ENCODE peak calls at places on chromosomes 13 and 19, in six cellular contexts. H is H1, I is HepG2, F is K562, O is GM12891, R is GM12878. C is an unnamed sample.

GRCh38 chr19:28482221-28482620 is 730.7 kb downstream of the UQCRFS1 start:
- DNase-seq in H (peak), I (no peak), F (no peak), O (no peak), R (no peak), C (no peak)

GRCh38 chr19:35879068-35879467 is 10.7 kb downstream of the APLP1 start:
- DNase-seq in H (no peak), I (no peak), F (no peak), O (no peak), R (no peak), C (no peak)

GRCh38 chr13:108120332-108120731 is 95.0 kb downstream of the LIG4 start:
- DNase-seq in H (no peak), I (no peak), F (no peak), O (no peak), R (no peak), C (no peak)

GRCh38 chr13:101465877-101466276 is 13.4 kb downstream of the ITGBL1 start:
- DNase-seq in H (no peak), I (no peak), F (no peak), O (no peak), R (no peak), C (no peak)

GRCh38 chr19:39293394-39293793 is 2.8 kb upstream of the IFNL1 start:
- DNase-seq in H (no peak), I (no peak), F (no peak), O (no peak), R (no peak), C (no peak)

GRCh38 chr13:59691501-59692066 is 472.1 kb downstream of the DIAPH3 start:
- DNase-seq in H (no peak), I (peak), F (no peak), O (no peak), R (no peak), C (no peak)

GRCh38 chr13:92833071-92833470 is 393.5 kb upstream of the GPC6 start:
- DNase-seq in H (no peak), I (no peak), F (no peak), O (no peak), R (no peak), C (no peak)

GRCh38 chr13:36997716-36998427 is 1.3 kb downstream of the ALG5 start:
- DNase-seq in H (no peak), I (no peak), F (no peak), O (no peak), R (no peak), C (no peak)

GRCh38 chr19:12985049-12985776 is 10.1 kb upstream of the NFIX start:
- DNase-seq in H (no peak), I (peak), F (peak), O (no peak), R (no peak), C (no peak)

GRCh38 chr19:35609881-35610353 is 2.6 kb upstream of the HAUS5 start:
- DNase-seq in H (no peak), I (no peak), F (no peak), O (no peak), R (peak), C (no peak)

GRCh38 chr19:8113017-8113416 is 36.4 kb downstream of the FBN3 start:
- DNase-seq in H (no peak), I (no peak), F (no peak), O (no peak), R (no peak), C (no peak)

GRCh38 chr19:4678881-4679379 is 8.8 kb upstream of the MYDGF start:
- DNase-seq in H (peak), I (no peak), F (peak), O (no peak), R (no peak), C (no peak)

GRCh38 chr13:24215732-24216131 is 55.2 kb downstream of the SPATA13 start:
- DNase-seq in H (no peak), I (no peak), F (no peak), O (no peak), R (no peak), C (no peak)

GRCh38 chr19:38684078-38684861 is 36.8 kb downstream of the ACTN4 start:
- DNase-seq in H (no peak), I (no peak), F (peak), O (no peak), R (no peak), C (peak)

GRCh38 chr19:18559685-18560084 is 2.0 kb downstream of the KXD1 start:
- DNase-seq in H (no peak), I (no peak), F (no peak), O (no peak), R (no peak), C (no peak)

DNA sequence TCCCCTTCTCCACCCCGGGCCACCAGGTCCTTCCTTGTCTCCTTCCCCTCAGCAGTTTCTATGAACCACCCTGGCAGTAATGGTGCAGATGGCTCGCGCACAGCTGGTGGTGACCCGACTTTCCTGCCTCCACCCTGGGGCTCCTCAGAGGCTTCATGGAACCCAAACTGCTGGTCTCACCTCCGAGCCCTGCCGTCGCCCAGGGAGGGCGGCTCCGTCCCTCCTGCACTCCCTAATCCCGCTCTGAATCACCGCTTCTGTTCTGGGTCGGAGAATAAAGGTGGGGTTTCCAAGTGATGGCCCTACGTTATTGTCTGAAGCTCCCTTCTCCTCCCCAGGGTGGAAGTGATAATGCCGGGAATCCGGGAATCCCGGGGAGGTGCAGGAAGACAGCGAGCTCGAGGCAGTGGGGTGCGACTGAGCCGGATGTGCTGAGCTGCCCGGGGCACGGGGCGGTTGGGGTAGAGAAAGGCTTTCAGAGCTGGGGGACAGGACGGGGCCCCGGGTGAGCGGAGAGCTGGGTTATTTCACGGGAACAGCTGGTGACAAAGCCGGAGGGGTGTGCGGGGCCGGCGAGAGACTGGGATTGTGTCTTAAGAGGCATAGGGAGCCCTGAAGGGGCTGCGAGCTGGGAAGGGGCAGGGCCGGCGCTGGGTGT is 711 bp downstream of the FUT2 start:
- DNase-seq in H (no peak), I (no peak), F (no peak), O (no peak), R (no peak), C (no peak)
- TF ChIP-seq POLR2A in H (no peak), I (no peak), F (no peak), O (no peak), R (no peak), C (no peak)

DNA sequence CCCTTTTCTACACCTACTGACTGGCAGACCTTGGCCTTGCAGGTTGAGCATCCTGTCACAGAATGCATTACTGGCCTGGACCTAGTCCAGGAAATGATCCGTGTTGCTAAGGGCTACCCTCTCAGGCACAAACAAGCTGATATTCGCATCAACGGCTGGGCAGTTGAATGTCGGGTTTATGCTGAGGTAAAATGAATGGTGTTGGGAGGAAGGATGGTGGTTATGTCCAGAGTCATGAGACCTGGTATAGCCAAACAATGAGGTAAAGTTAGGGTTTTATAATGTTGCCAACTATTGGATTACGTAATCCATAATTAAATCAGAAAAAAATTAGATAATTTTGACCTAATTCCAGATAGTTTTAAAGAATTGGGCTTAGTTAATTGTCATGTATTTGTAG is 212.5 kb downstream of the PCCA start:
- DNase-seq in H (no peak), I (no peak), F (no peak), O (no peak), R (no peak), C (no peak)
- TF ChIP-seq TAF1 in H (no peak), I (no peak), F (no peak), O (no peak), R (no peak), C (no peak)

GRCh38 chr13:30329009-30329585 is 21.7 kb upstream of the KATNAL1 start:
- DNase-seq in H (no peak), I (no peak), F (no peak), O (no peak), R (no peak), C (no peak)

GRCh38 chr13:30331331-30331771 is 24.0 kb upstream of the KATNAL1 start:
- DNase-seq in H (no peak), I (no peak), F (no peak), O (no peak), R (no peak), C (no peak)

GRCh38 chr13:30334663-30335386 is 27.5 kb upstream of the KATNAL1 start:
- DNase-seq in H (no peak), I (peak), F (peak), O (no peak), R (no peak), C (no peak)

GRCh38 chr13:30333601-30334000 is 26.2 kb upstream of the KATNAL1 start:
- DNase-seq in H (no peak), I (no peak), F (no peak), O (no peak), R (no peak), C (no peak)

GRCh38 chr13:30332516-30333165 is 25.3 kb upstream of the KATNAL1 start:
- DNase-seq in H (no peak), I (no peak), F (no peak), O (no peak), R (no peak), C (no peak)
- TF ChIP-seq POLR2AphosphoS5 in H (no peak), I (no peak), F (no peak), O (no peak), R (no peak), C (no peak)

DNA sequence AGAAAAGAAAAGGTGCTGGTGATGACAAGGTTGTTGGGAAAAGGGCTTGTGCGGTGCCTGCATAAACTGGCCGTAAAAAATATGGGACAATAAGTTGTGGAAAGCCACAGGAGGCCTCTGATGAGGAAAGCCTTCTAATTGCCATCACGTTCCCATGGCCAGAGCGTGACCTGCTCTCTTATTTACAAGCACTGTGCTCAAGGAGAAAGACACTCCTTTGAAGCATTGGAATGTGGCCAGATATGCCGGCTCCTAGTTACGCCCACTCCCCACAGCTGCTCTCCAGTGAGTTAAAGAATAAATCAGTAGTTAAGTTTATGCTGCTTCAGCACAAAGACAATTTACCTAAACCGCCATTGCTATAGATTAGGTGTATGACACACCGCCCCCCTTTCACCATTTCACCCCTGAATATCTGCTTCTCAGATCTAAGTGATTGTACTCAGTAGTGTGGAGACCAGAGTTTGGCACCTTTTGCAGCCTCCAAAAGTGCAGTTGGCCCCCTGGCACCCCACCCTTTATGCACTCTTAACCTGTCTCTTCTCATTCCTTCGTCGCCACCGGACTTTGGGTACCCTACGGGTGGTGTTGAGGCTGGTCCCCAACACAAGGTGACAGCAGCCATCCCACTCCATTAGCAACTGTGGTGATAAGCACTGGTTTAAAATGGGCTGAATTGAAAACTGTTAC is 8.2 kb upstream of the PGLYRP1 start:
- DNase-seq in H (no peak), I (no peak), F (no peak), O (no peak), R (no peak), C (no peak)
- TF ChIP-seq POLR2A in H (no peak), I (no peak), F (no peak), O (no peak), R (no peak), C (no peak)

DNA sequence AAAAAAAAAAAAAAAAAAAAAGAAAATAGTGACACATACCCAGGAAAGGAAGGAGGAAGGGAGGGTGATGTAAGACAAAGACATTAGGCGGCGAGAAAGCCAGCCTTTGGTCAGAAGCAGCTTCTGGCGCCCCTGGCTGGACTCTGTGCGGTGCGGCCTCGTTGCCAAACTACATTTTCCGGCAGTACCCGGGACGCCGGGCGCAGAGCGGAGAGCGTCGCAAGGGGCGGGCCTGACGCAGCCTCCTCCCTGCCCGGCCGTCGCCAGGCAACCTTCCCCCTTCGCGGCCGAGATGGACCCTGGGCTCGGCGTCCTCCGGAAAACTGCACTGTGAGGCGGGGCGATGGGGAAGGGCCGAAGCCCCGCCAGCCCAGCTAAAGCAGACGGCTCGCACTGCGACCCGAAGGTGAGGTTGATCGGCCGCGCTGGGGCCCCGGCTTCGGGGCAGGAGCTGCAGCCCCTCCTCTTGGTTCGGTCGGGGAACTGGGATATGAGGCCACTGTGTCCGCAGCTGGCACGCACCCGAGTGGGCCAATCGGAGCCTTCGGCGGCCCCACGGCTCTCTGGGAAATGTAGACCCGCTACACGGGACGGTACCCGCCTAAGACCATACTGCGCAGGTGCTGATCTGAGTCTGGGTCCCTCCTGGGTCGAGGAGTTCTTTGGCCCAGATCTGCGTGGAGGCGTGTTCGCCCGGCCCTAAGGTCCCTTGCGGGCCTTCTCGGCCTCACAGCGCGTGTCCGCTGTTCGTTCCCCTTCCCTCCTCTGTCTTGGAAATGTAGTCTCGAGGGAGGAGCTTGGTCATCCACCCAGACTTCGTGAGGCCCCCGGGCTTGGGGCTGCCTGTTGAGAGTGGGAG is 2.3 kb upstream of the MZF1 start:
- DNase-seq in H (no peak), I (peak), F (peak), O (peak), R (peak), C (peak)
- TF ChIP-seq TAF1 in H (peak), I (peak), F (no peak), O (peak), R (peak), C (no peak)

GRCh38 chr19:3049089-3049488 is 13.2 kb downstream of the TLE5 start:
- DNase-seq in H (no peak), I (no peak), F (no peak), O (no peak), R (no peak), C (no peak)

GRCh38 chr19:3046621-3047306 is 15.5 kb downstream of the TLE5 start:
- DNase-seq in H (no peak), I (no peak), F (peak), O (no peak), R (no peak), C (no peak)

GRCh38 chr19:3045885-3046603 is 16.3 kb downstream of the TLE5 start:
- DNase-seq in H (no peak), I (no peak), F (no peak), O (no peak), R (no peak), C (no peak)

GRCh38 chr19:3048190-3048533 is 14.1 kb downstream of the TLE5 start:
- DNase-seq in H (no peak), I (no peak), F (no peak), O (no peak), R (no peak), C (no peak)

GRCh38 chr19:3047307-3048189 is 14.7 kb downstream of the TLE5 start:
- DNase-seq in H (no peak), I (peak), F (peak), O (no peak), R (no peak), C (no peak)
- TF ChIP-seq POLR2AphosphoS5 in H (no peak), I (no peak), F (peak), O (no peak), R (no peak), C (no peak)

GRCh38 chr19:14073925-14074838 is 1.6 kb downstream of the MISP3 start:
- DNase-seq in H (no peak), I (no peak), F (peak), O (no peak), R (no peak), C (no peak)

GRCh38 chr19:14073232-14073924 is 792 bp downstream of the MISP3 start:
- DNase-seq in H (no peak), I (no peak), F (peak), O (peak), R (no peak), C (peak)

GRCh38 chr19:14078406-14078805 is 5.8 kb downstream of the MISP3 start:
- DNase-seq in H (no peak), I (no peak), F (no peak), O (no peak), R (no peak), C (no peak)

GRCh38 chr19:14070268-14071050 is 2.1 kb upstream of the MISP3 start:
- DNase-seq in H (no peak), I (no peak), F (no peak), O (no peak), R (no peak), C (no peak)

DNA sequence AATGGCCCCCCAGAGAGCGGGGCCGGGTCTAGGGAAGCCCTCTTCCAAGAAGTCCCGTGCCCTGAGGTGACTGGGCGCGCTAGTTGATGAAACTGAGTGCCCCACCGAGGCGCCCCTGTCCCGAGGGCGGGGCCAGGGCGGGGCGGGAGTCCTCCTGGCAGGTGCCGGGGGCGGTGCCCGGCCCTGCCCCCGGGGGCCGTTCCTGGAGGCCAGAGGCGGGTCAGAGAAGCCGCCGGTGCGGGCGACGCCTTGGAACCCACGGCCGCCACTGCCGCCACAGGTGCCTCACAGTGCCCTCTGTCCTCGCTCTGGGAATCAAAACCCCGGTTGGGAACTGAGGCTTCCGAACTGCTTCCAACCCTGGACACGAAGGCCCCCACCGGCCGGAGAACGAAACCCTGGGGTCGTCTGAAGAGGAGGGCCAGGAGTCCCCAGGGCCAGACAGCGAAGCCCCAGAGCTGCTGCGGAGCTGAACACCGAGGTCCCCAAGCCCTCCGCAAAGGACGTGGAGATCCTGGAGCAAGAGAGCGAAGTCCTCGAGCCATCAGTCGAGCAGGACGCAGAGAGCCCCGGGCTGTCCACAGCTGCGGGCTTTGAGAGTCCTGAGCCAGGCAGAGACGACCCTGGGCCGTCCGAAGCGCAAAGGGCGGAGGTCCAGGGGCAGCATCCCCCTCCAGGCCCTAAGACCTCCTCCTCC is at the start of gene MISP3:
- DNase-seq in H (no peak), I (no peak), F (peak), O (no peak), R (no peak), C (no peak)
- TF ChIP-seq POLR2A in H (no peak), I (no peak), F (no peak), O (no peak), R (no peak), C (no peak)

GRCh38 chr13:97342936-97343335 is 91.0 kb upstream of the RAP2A start:
- DNase-seq in H (no peak), I (no peak), F (no peak), O (no peak), R (no peak), C (no peak)

GRCh38 chr13:97346097-97346496 is 87.9 kb upstream of the RAP2A start:
- DNase-seq in H (no peak), I (no peak), F (no peak), O (no peak), R (no peak), C (no peak)

GRCh38 chr13:97342136-97342535 is 91.8 kb upstream of the RAP2A start:
- DNase-seq in H (no peak), I (no peak), F (no peak), O (no peak), R (no peak), C (no peak)

GRCh38 chr13:97346561-97347254 is 87.3 kb upstream of the RAP2A start:
- DNase-seq in H (no peak), I (no peak), F (no peak), O (no peak), R (no peak), C (no peak)

GRCh38 chr13:97344250-97345175 is 89.5 kb upstream of the RAP2A start:
- DNase-seq in H (no peak), I (peak), F (peak), O (no peak), R (no peak), C (no peak)
- TF ChIP-seq TAF1 in H (no peak), I (no peak), F (no peak), O (no peak), R (no peak), C (no peak)

C was measured in GM12892.